ENCODE peak calls at places on chromosomes 11 and 22, in four cellular contexts. K is H1, A is A549, N is HepG2. U is an unnamed sample.

GRCh38 chr11:27656320-27656719 is 43.9 kb downstream of the BDNF start:
- DNase-seq in K (no peak), A (no peak), N (no peak), U (no peak)

GRCh38 chr22:23858484-23858815 is 775 bp downstream of the SLC2A11 start:
- DNase-seq in K (no peak), A (no peak), N (no peak), U (no peak)

GRCh38 chr11:9264381-9265210 is 554 bp downstream of the DENND5A start:
- DNase-seq in K (no peak), A (peak), N (no peak), U (peak)

GRCh38 chr11:9069861-9070470 is 21.4 kb downstream of the SCUBE2 start:
- DNase-seq in K (no peak), A (no peak), N (no peak), U (no peak)

GRCh38 chr22:44578516-44579230 is 80.6 kb upstream of the RTL6 start:
- DNase-seq in K (no peak), A (no peak), N (no peak), U (no peak)

GRCh38 chr11:62770778-62771143 is 435 bp upstream of the TAF6L start:
- DNase-seq in K (no peak), A (no peak), N (peak), U (no peak)

GRCh38 chr11:71286701-71287643 is 34.6 kb upstream of the SHANK2 start:
- DNase-seq in K (no peak), A (peak), N (peak), U (no peak)

GRCh38 chr22:31020334-31020733 is 51.3 kb downstream of the TUG1 start:
- DNase-seq in K (peak), A (no peak), N (peak), U (no peak)

GRCh38 chr11:111454561-111455192 is 57.5 kb downstream of the BTG4 start:
- DNase-seq in K (no peak), A (peak), N (peak), U (peak)

GRCh38 chr11:64489831-64490441 is 101.1 kb upstream of the SLC22A12 start:
- DNase-seq in K (peak), A (peak), N (peak), U (peak)

GRCh38 chr11:37264783-37265182 is 666.7 kb upstream of the RAG2 start:
- DNase-seq in K (no peak), A (no peak), N (no peak), U (no peak)

GRCh38 chr11:68373810-68374501 is 61.6 kb downstream of the LRP5 start:
- DNase-seq in K (no peak), A (no peak), N (peak), U (peak)

GRCh38 chr11:48170176-48170839 is 46.3 kb upstream of the OR4B1 start:
- DNase-seq in K (no peak), A (no peak), N (no peak), U (no peak)

GRCh38 chr22:42763965-42764480 is 43.4 kb upstream of the A4GALT start:
- DNase-seq in K (no peak), A (no peak), N (no peak), U (no peak)

GRCh38 chr22:30881361-30882180 is 87.0 kb downstream of the MORC2 start:
- DNase-seq in K (no peak), A (peak), N (peak), U (no peak)

GRCh38 chr11:99154277-99154676 is 133.5 kb downstream of the CNTN5 start:
- DNase-seq in K (no peak), A (no peak), N (no peak), U (no peak)

GRCh38 chr11:76415073-76415472 is 29.7 kb upstream of the EMSY start:
- DNase-seq in K (peak), A (peak), N (no peak), U (no peak)

GRCh38 chr22:37549704-37550059 is 10.6 kb upstream of the CDC42EP1 start:
- DNase-seq in K (no peak), A (no peak), N (no peak), U (peak)
- TF ChIP-seq CTCF in K (peak), A (no peak), N (peak), U (no peak)

GRCh38 chr22:45585437-45585755 is 82.7 kb downstream of the FBLN1 start:
- DNase-seq in K (no peak), A (peak), N (no peak), U (no peak)

GRCh38 chr22:45587638-45588481 is 83.8 kb upstream of the ATXN10 start:
- DNase-seq in K (no peak), A (peak), N (no peak), U (no peak)

GRCh38 chr22:45584621-45585436 is 82.1 kb downstream of the FBLN1 start:
- DNase-seq in K (no peak), A (no peak), N (no peak), U (no peak)

GRCh38 chr22:45586651-45587405 is 84.1 kb downstream of the FBLN1 start:
- DNase-seq in K (no peak), A (no peak), N (no peak), U (no peak)

GRCh38 chr22:45585946-45586540 is 83.4 kb downstream of the FBLN1 start:
- DNase-seq in K (no peak), A (no peak), N (no peak), U (no peak)
- H3K4me2 ChIP-seq in K (no peak), A (peak), N (no peak), U (no peak)

GRCh38 chr11:47001666-47002285 is 65.2 kb downstream of the CSTPP1 start:
- DNase-seq in K (no peak), A (no peak), N (no peak), U (no peak)
- TF ChIP-seq JUN in K (no peak), A (no peak), N (no peak), U (no peak)

GRCh38 chr11:120942701-120943100 is 81.2 kb upstream of the TBCEL start:
- DNase-seq in K (no peak), A (no peak), N (no peak), U (no peak)

GRCh38 chr11:120940297-120940847 is 83.5 kb upstream of the TBCEL start:
- DNase-seq in K (no peak), A (no peak), N (no peak), U (no peak)

GRCh38 chr11:120950880-120951279 is 73.0 kb upstream of the TBCEL start:
- DNase-seq in K (no peak), A (no peak), N (no peak), U (no peak)

GRCh38 chr11:120941000-120941399 is 82.9 kb upstream of the TBCEL start:
- DNase-seq in K (no peak), A (no peak), N (no peak), U (no peak)

DNA sequence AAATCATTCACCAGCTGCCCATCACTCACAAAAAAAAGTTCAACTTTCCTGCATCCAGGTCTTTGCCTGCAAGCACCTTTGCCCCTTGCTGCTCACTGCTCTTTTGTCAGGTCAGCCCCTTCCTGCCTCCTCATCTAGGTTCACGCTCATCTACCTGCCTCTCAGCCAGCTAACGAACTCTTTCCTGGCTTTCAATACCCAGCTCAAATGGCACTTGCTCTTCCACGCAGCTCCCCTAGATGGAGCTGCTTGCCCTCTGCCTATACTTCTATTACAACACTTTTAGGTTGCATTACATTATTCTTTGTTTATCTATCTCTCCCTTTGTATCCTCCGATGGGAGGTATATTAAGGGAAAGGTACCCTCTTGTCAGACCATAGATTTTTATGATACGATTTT is 78.9 kb upstream of the TBCEL start:
- DNase-seq in K (no peak), A (no peak), N (no peak), U (no peak)
- TF ChIP-seq CTCF in K (peak), A (no peak), N (peak), U (no peak)

DNA sequence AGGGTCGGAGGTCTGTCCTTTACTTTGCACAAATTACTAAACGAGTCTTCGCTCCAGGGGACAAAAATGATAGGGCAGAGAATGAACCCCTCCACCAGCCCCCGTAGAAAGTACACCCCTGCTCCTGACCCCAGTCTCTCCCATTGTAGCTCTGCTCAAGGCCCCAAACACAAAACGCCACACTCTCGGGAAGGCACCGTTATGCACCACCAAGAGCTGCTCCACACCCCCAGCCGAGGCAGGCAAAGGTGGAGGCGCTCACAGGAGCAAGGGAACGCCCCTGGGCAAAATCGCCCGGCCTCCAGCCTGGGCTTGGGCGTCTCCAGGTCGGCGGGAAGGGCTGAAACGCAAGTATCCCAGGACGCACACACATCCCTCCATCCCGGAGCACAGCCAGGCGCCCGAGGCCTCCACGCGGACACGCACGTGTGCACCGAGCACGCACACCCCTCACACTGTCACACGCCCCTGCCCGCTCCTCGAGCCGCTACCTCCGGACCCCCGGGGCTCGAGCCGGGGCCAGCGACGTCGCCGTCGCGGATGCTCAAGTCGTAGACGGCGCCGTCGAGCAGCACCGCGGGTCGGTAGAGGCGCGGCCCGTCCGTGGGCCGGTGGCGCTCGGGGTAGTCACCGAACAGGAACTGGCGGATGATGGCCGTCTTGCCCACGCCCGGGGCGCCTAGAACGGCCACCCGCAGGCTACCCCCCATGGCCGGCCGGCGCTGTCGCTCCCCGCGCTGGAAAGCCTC is 786 bp downstream of the RASL10A start:
- DNase-seq in K (no peak), A (no peak), N (no peak), U (no peak)
- H3K4me2 ChIP-seq in K (peak), A (peak), N (peak), U (peak)

DNA sequence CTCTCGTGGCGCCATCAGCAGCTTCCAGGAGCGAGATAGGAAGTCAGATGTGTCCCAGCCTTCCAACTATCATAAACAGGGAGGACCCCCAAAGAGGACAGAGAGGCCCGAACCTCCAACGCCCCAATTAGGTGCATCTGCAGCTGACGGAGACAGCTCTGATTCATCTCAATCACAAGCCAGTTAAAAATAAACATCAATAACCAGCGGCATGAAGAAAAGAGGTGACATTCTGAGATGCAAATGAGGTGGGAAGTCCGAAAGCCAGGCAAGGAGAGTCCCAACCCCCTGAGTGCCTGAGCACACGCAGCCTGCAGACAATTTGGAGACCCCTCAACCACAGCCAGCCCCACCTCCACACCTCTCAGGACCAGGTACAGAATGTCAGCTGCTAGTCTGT is 28.1 kb upstream of the IGSF9B start:
- DNase-seq in K (no peak), A (no peak), N (no peak), U (no peak)
- TF ChIP-seq JUN in K (no peak), A (no peak), N (no peak), U (no peak)

U was measured in endothelial cell of umbilical vein.